ENCODE peak calls at places on chromosomes 12 and 14, in four cellular contexts. Z, Y, Q and D are unnamed samples.

GRCh38 chr12:43835656-43836454 is at the start of gene TMEM117:
- DNase-seq in Z (peak), Y (peak), Q (peak), D (no peak)

GRCh38 chr14:77832301-77832700 is 32.4 kb downstream of the ADCK1 start:
- DNase-seq in Z (no peak), Y (no peak), Q (no peak), D (no peak)

GRCh38 chr14:53038629-53039028 is 87.8 kb upstream of the FERMT2 start:
- DNase-seq in Z (no peak), Y (no peak), Q (no peak), D (no peak)

GRCh38 chr14:76498976-76499375 is 123.0 kb downstream of the ESRRB start:
- DNase-seq in Z (no peak), Y (no peak), Q (no peak), D (no peak)

GRCh38 chr12:108691995-108692808 is 39.1 kb downstream of the CORO1C start:
- DNase-seq in Z (peak), Y (no peak), Q (no peak), D (no peak)

GRCh38 chr12:10941916-10942607 is 3.0 kb upstream of the TAS2R14 start:
- DNase-seq in Z (peak), Y (no peak), Q (no peak), D (no peak)

GRCh38 chr12:26042645-26043044 is 82.2 kb downstream of the BHLHE41 start:
- DNase-seq in Z (no peak), Y (no peak), Q (no peak), D (no peak)

GRCh38 chr12:69024907-69025306 is 91.9 kb upstream of the CPM start:
- DNase-seq in Z (peak), Y (no peak), Q (peak), D (no peak)

GRCh38 chr12:105369014-105369413 is 38.5 kb downstream of the C12orf75 start:
- DNase-seq in Z (peak), Y (no peak), Q (peak), D (no peak)

GRCh38 chr12:26198742-26199141 is 3.4 kb downstream of the SSPN start:
- DNase-seq in Z (peak), Y (no peak), Q (peak), D (no peak)

GRCh38 chr12:128790653-128791373 is 32.9 kb downstream of the SLC15A4 start:
- DNase-seq in Z (no peak), Y (no peak), Q (no peak), D (no peak)

GRCh38 chr12:23174917-23175316 is 549.9 kb downstream of the ETNK1 start:
- DNase-seq in Z (no peak), Y (no peak), Q (no peak), D (no peak)

GRCh38 chr14:100123618-100124017 is 35.8 kb downstream of the DEGS2 start:
- DNase-seq in Z (no peak), Y (no peak), Q (no peak), D (no peak)

GRCh38 chr12:56724660-56724988 is 475 bp downstream of the NACA start:
- DNase-seq in Z (no peak), Y (no peak), Q (no peak), D (no peak)

GRCh38 chr12:74547249-74547648 is 9.6 kb downstream of the ATXN7L3B start:
- DNase-seq in Z (no peak), Y (no peak), Q (no peak), D (no peak)

GRCh38 chr14:70789361-70789760 is 20.0 kb downstream of the MAP3K9 start:
- DNase-seq in Z (peak), Y (no peak), Q (peak), D (no peak)

GRCh38 chr12:22415342-22416309 is 81.1 kb upstream of the ST8SIA1 start:
- DNase-seq in Z (peak), Y (no peak), Q (peak), D (no peak)

GRCh38 chr14:93533437-93533836 is 102.7 kb downstream of the UNC79 start:
- DNase-seq in Z (peak), Y (no peak), Q (no peak), D (no peak)

GRCh38 chr14:24123465-24124417 is 6.7 kb upstream of the FITM1 start:
- DNase-seq in Z (no peak), Y (no peak), Q (no peak), D (no peak)

GRCh38 chr14:106844608-106845285 is 1318.4 kb downstream of the TMEM121 start:
- DNase-seq in Z (no peak), Y (no peak), Q (no peak), D (no peak)

GRCh38 chr14:30658645-30659044 is 36.5 kb downstream of the SCFD1 start:
- DNase-seq in Z (no peak), Y (no peak), Q (no peak), D (no peak)

GRCh38 chr14:85607571-85608219 is 77.8 kb downstream of the FLRT2 start:
- DNase-seq in Z (peak), Y (no peak), Q (peak), D (no peak)

GRCh38 chr14:39492267-39492666 is 60.0 kb upstream of the FBXO33 start:
- DNase-seq in Z (peak), Y (no peak), Q (peak), D (no peak)

GRCh38 chr14:98599082-98599481 is 672.9 kb downstream of the BCL11B start:
- DNase-seq in Z (no peak), Y (no peak), Q (no peak), D (no peak)

GRCh38 chr12:85971800-85972199 is 97.7 kb downstream of the NTS start:
- DNase-seq in Z (no peak), Y (no peak), Q (no peak), D (no peak)

GRCh38 chr14:63308723-63309317 is 9.9 kb downstream of the GPHB5 start:
- DNase-seq in Z (no peak), Y (no peak), Q (no peak), D (no peak)

GRCh38 chr12:104669057-104669770 is 212.5 kb downstream of the CHST11 start:
- DNase-seq in Z (no peak), Y (no peak), Q (no peak), D (no peak)

GRCh38 chr12:44225128-44225527 is 389.2 kb downstream of the TMEM117 start:
- DNase-seq in Z (no peak), Y (no peak), Q (no peak), D (no peak)

GRCh38 chr14:105414456-105415371 is 4.9 kb upstream of the MTA1 start:
- DNase-seq in Z (peak), Y (peak), Q (no peak), D (no peak)

GRCh38 chr14:90491868-90492560 is 95.2 kb downstream of the CALM1 start:
- DNase-seq in Z (peak), Y (no peak), Q (no peak), D (no peak)

GRCh38 chr12:57171668-57172067 is 24.2 kb upstream of the LRP1-AS start:
- DNase-seq in Z (peak), Y (no peak), Q (peak), D (no peak)

GRCh38 chr14:104423715-104424405 is 155.7 kb upstream of the C14orf180 start:
- DNase-seq in Z (no peak), Y (no peak), Q (no peak), D (peak)

GRCh38 chr12:92224685-92225331 is 79.2 kb upstream of the BTG1 start:
- DNase-seq in Z (peak), Y (no peak), Q (peak), D (no peak)

GRCh38 chr14:27553820-27554219 is 956.0 kb upstream of the NOVA1 start:
- DNase-seq in Z (no peak), Y (no peak), Q (no peak), D (no peak)
- TF ChIP-seq CTCF in Z (no peak), Y (no peak), Q (peak), D (no peak)

DNA sequence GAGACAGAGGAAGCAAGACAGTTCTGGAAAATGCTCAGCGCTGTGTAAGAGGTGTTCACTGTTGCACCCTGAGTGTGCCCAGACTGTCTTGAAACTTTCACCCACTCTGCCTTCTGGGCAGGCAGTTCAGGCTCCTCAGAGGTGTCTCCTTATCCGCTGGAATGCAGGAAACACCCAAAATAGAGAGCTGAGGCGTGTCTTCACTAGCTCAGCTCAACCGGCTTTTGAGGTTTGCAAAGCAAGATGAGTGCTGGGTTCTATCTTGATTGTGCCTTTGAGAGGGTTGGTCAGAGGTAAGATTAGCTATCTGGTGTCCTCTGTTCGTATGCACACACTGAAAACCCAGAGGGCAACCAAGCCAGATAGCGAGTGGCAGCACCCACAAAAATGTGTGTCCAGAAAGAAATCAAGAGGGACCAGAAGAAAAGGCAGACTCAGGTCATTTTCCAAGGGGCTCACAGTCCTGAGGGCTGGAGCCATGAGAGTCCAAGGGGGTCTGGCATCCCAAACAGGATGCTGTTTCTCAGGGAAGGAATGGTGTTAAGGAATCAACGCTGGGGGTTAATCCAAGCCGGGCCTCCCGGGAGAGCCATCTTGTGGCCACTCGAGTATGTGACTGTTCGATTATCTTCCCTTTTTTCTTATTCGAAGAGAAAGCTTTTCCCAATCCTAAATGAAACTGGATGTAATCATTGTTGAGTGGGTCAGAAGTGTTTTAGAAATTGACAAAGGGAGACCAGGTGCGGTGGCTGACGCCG is 47.1 kb downstream of the TBX3 start:
- DNase-seq in Z (no peak), Y (peak), Q (peak), D (no peak)
- TF ChIP-seq CTCF in Z (peak), Y (no peak), Q (peak), D (no peak)

DNA sequence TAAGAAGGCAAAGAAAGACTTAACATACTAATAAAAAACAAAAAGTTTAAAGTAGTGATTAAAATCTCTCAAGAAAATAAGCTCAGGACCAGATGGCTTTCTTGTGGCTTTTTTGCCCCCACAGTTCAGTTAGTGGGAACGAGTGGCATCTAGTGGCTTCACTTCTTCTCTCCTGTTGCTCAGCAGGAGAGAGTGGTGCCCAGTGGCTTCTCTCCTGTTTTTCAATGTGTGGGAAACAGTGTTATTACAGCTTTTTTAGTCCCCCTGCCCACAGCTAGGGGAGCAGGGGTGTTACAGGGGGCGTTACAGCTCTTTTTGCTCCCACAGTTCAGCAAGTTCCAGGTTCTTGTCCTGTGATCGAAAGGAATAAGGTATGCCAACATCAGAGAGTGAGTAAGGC is 135.2 kb downstream of the RERGL start:
- DNase-seq in Z (no peak), Y (no peak), Q (no peak), D (no peak)
- TF ChIP-seq CTCF in Z (no peak), Y (no peak), Q (peak), D (no peak)

DNA sequence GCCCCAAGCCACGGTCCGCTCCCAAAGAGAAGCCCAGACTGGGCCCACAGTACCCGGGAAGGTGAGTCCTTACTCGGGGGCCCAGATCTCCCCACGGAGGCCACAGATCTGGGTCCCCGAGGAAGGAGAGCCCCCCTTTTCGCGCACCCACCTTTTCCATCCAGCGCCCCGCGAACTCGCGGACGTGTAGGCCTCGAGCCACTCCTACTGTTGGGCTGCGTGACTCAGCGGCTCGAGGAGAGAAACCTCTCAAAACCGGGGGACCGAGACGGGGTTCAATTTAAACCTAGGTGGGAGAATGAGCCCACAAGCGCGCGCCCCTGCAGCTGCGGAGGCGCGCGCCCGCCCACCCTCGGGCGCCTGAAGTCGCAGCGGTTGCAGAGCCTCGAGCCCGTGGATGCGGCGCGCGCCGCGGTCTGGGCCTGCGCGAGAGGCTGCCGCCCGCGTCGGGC is 6.3 kb downstream of the SIX6 start:
- DNase-seq in Z (no peak), Y (no peak), Q (no peak), D (no peak)
- TF ChIP-seq CTCF in Z (no peak), Y (peak), Q (no peak), D (no peak)